ENCODE peak calls at places on chromosomes 11 and 22, in seven cellular contexts. One of them, this sample, is unnamed.

GRCh38 chr11:55726715-55727324 is 46.4 kb upstream of the OR5D13 start:
- DNase-seq in mammary epithelial cell: no peak
- DNase-seq in esophagus squamous epithelium: no peak
- DNase-seq in PC-3: peak
- DNase-seq in prostate gland: no peak
- DNase-seq in IMR-90: no peak
- DNase-seq in PC-9: no peak
- DNase-seq in this sample: no peak

GRCh38 chr11:3866206-3866605 is 10.7 kb downstream of the STIM1 start:
- DNase-seq in PC-3: no peak
- DNase-seq in PC-9: no peak
- DNase-seq in esophagus squamous epithelium: no peak
- DNase-seq in IMR-90: no peak
- DNase-seq in mammary epithelial cell: no peak
- DNase-seq in prostate gland: no peak
- DNase-seq in this sample: peak

GRCh38 chr11:82924522-82925224 is 23.1 kb downstream of the DDIAS start:
- DNase-seq in prostate gland: no peak
- DNase-seq in esophagus squamous epithelium: no peak
- DNase-seq in PC-9: no peak
- DNase-seq in mammary epithelial cell: no peak
- DNase-seq in IMR-90: no peak
- DNase-seq in PC-3: no peak
- DNase-seq in this sample: no peak

GRCh38 chr11:64152841-64153691 is 12.8 kb downstream of the MACROD1 start:
- DNase-seq in PC-9: no peak
- DNase-seq in IMR-90: peak
- DNase-seq in mammary epithelial cell: peak
- DNase-seq in esophagus squamous epithelium: no peak
- DNase-seq in prostate gland: peak
- DNase-seq in PC-3: peak
- DNase-seq in this sample: peak

GRCh38 chr22:46030241-46030880 is 53.4 kb upstream of the WNT7B start:
- DNase-seq in prostate gland: no peak
- DNase-seq in IMR-90: no peak
- DNase-seq in PC-3: no peak
- DNase-seq in mammary epithelial cell: no peak
- DNase-seq in PC-9: no peak
- DNase-seq in esophagus squamous epithelium: no peak
- DNase-seq in this sample: no peak

GRCh38 chr11:128448487-128448886 is 138.9 kb downstream of the ETS1 start:
- DNase-seq in PC-3: peak
- DNase-seq in IMR-90: peak
- DNase-seq in PC-9: peak
- DNase-seq in prostate gland: no peak
- DNase-seq in mammary epithelial cell: peak
- DNase-seq in esophagus squamous epithelium: no peak
- DNase-seq in this sample: peak

GRCh38 chr22:45298934-45299505 is 10.7 kb upstream of the FAM118A start:
- DNase-seq in PC-9: no peak
- DNase-seq in mammary epithelial cell: no peak
- DNase-seq in PC-3: no peak
- DNase-seq in prostate gland: no peak
- DNase-seq in esophagus squamous epithelium: no peak
- DNase-seq in IMR-90: peak
- DNase-seq in this sample: no peak

GRCh38 chr22:32661296-32661695 is 140.2 kb upstream of the TIMP3 start:
- DNase-seq in PC-3: no peak
- DNase-seq in prostate gland: no peak
- DNase-seq in esophagus squamous epithelium: no peak
- DNase-seq in PC-9: no peak
- DNase-seq in IMR-90: peak
- DNase-seq in mammary epithelial cell: peak
- DNase-seq in this sample: no peak

GRCh38 chr11:96942855-96943254 is 553.0 kb downstream of the JRKL start:
- DNase-seq in PC-9: no peak
- DNase-seq in mammary epithelial cell: no peak
- DNase-seq in PC-3: no peak
- DNase-seq in prostate gland: no peak
- DNase-seq in esophagus squamous epithelium: no peak
- DNase-seq in IMR-90: no peak
- DNase-seq in this sample: no peak

GRCh38 chr22:19291218-19291579 is 320 bp downstream of the CLTCL1 start:
- DNase-seq in PC-3: no peak
- DNase-seq in PC-9: no peak
- DNase-seq in esophagus squamous epithelium: no peak
- DNase-seq in IMR-90: no peak
- DNase-seq in prostate gland: peak
- DNase-seq in mammary epithelial cell: peak
- DNase-seq in this sample: no peak

GRCh38 chr11:8221025-8221723 is 42.5 kb downstream of the LMO1 start:
- DNase-seq in prostate gland: no peak
- DNase-seq in IMR-90: no peak
- DNase-seq in PC-9: no peak
- DNase-seq in mammary epithelial cell: no peak
- DNase-seq in PC-3: no peak
- DNase-seq in esophagus squamous epithelium: no peak
- DNase-seq in this sample: no peak

GRCh38 chr11:65424200-65425104 is 1.9 kb downstream of the NEAT1 start:
- DNase-seq in mammary epithelial cell: peak
- DNase-seq in PC-3: peak
- DNase-seq in esophagus squamous epithelium: no peak
- DNase-seq in IMR-90: peak
- DNase-seq in prostate gland: no peak
- DNase-seq in PC-9: peak
- DNase-seq in this sample: no peak

GRCh38 chr11:10476927-10477689 is 22.0 kb downstream of the AMPD3 start:
- DNase-seq in mammary epithelial cell: no peak
- DNase-seq in IMR-90: no peak
- DNase-seq in esophagus squamous epithelium: no peak
- DNase-seq in prostate gland: no peak
- DNase-seq in PC-9: no peak
- DNase-seq in PC-3: no peak
- DNase-seq in this sample: no peak

GRCh38 chr22:48953830-48954229 is 873.8 kb downstream of the BRD1 start:
- DNase-seq in IMR-90: no peak
- DNase-seq in mammary epithelial cell: no peak
- DNase-seq in PC-3: no peak
- DNase-seq in esophagus squamous epithelium: no peak
- DNase-seq in prostate gland: peak
- DNase-seq in PC-9: no peak
- DNase-seq in this sample: no peak

GRCh38 chr22:38203855-38204497 is 2.2 kb downstream of the MAFF start:
- DNase-seq in PC-9: no peak
- DNase-seq in IMR-90: peak
- DNase-seq in prostate gland: no peak
- DNase-seq in esophagus squamous epithelium: no peak
- DNase-seq in mammary epithelial cell: peak
- DNase-seq in PC-3: peak
- DNase-seq in this sample: no peak

GRCh38 chr22:46172522-46172921 is 22.2 kb downstream of the PPARA start:
- DNase-seq in mammary epithelial cell: no peak
- DNase-seq in PC-9: no peak
- DNase-seq in IMR-90: no peak
- DNase-seq in PC-3: no peak
- DNase-seq in esophagus squamous epithelium: no peak
- DNase-seq in prostate gland: no peak
- DNase-seq in this sample: no peak

GRCh38 chr22:43314611-43315010 is 28.6 kb downstream of the SCUBE1 start:
- DNase-seq in PC-3: no peak
- DNase-seq in prostate gland: no peak
- DNase-seq in esophagus squamous epithelium: no peak
- DNase-seq in IMR-90: no peak
- DNase-seq in mammary epithelial cell: no peak
- DNase-seq in PC-9: no peak
- DNase-seq in this sample: no peak
- H3K27ac ChIP-seq in PC-3: no peak
- H3K27ac ChIP-seq in prostate gland: no peak
- H3K27ac ChIP-seq in esophagus squamous epithelium: no peak
- H3K27ac ChIP-seq in IMR-90: no peak
- H3K27ac ChIP-seq in mammary epithelial cell: no peak
- H3K27ac ChIP-seq in PC-9: no peak
- H3K27ac ChIP-seq in this sample: no peak

DNA sequence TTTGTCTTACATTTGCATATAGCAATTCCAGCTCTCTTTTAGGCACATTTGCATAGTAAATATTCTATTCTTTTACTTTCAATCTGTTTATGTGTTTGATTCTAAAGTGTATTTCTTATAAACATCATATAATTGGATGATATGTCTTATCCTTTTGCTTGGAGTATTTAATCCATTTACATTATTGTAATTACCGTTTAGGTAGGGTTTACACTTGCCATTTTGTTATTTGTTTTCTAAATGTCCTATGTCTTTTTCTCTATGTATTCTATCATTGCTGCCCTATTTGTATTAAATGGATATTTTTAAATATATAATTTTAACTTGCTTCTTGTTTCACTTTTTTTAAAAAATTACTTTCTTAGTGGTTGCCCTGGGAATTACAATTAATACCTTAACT is 22.8 kb upstream of the ACCSL start:
- DNase-seq in PC-9: no peak
- DNase-seq in esophagus squamous epithelium: no peak
- DNase-seq in IMR-90: no peak
- DNase-seq in mammary epithelial cell: no peak
- DNase-seq in prostate gland: no peak
- DNase-seq in PC-3: no peak
- DNase-seq in this sample: no peak
- H3K27ac ChIP-seq in PC-9: no peak
- H3K27ac ChIP-seq in esophagus squamous epithelium: no peak
- H3K27ac ChIP-seq in IMR-90: no peak
- H3K27ac ChIP-seq in mammary epithelial cell: no peak
- H3K27ac ChIP-seq in prostate gland: no peak
- H3K27ac ChIP-seq in PC-3: no peak
- H3K27ac ChIP-seq in this sample: no peak

GRCh38 chr22:27773236-27773550 is 28.4 kb downstream of the MN1 start:
- DNase-seq in IMR-90: no peak
- DNase-seq in PC-9: no peak
- DNase-seq in prostate gland: no peak
- DNase-seq in PC-3: no peak
- DNase-seq in esophagus squamous epithelium: no peak
- DNase-seq in mammary epithelial cell: no peak
- DNase-seq in this sample: no peak

GRCh38 chr22:27771637-27772369 is 29.8 kb downstream of the MN1 start:
- DNase-seq in prostate gland: no peak
- DNase-seq in mammary epithelial cell: no peak
- DNase-seq in IMR-90: no peak
- DNase-seq in esophagus squamous epithelium: no peak
- DNase-seq in PC-9: no peak
- DNase-seq in PC-3: no peak
- DNase-seq in this sample: no peak

GRCh38 chr22:27774200-27774599 is 27.4 kb downstream of the MN1 start:
- DNase-seq in PC-9: no peak
- DNase-seq in IMR-90: no peak
- DNase-seq in mammary epithelial cell: no peak
- DNase-seq in esophagus squamous epithelium: no peak
- DNase-seq in PC-3: no peak
- DNase-seq in prostate gland: no peak
- DNase-seq in this sample: no peak

GRCh38 chr22:27775087-27775697 is 26.4 kb downstream of the MN1 start:
- DNase-seq in esophagus squamous epithelium: no peak
- DNase-seq in PC-3: no peak
- DNase-seq in mammary epithelial cell: no peak
- DNase-seq in IMR-90: peak
- DNase-seq in prostate gland: no peak
- DNase-seq in PC-9: no peak
- DNase-seq in this sample: no peak

DNA sequence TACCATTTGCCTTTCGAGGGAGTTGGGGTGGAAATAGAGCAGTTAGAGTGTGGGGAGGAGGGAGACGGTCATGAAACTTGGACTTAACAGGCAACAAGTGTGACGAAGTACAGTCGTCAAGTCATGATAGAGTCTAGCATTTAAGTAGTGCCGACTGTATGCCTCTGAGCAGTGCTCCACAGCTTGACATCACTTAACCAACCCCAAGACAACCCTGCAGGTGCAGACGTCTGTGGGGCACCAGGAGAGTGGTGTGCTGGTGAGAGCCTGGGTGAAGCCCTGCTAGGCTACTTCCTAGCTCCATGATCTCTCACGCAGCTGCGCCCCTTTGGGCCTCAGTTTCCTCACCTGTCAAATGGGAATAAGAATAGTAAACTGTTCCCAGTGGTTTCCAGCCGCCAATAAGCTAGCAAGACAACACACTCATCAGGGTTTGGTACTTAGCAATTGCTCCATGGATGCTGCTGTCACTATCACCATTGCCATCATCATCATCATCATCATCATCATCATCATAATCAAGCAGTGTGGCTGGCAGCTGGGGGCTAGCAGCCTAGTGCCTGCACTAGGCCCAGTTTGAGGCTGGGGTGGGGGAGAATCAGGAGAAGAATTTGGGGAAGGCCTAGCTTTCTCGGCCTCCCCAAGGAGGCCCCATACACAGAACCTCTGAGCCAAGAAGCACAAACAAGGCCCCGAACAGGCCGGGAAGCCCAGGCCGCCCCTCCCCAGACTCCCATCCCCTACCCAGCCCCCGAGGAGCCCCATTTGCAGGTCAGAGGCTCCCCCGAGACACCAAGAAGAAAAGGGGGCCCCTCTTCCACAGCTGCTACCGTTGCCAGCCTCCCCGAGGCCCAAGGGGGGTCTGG is 29.0 kb downstream of the MN1 start:
- DNase-seq in IMR-90: no peak
- DNase-seq in PC-3: no peak
- DNase-seq in mammary epithelial cell: no peak
- DNase-seq in prostate gland: no peak
- DNase-seq in PC-9: no peak
- DNase-seq in esophagus squamous epithelium: no peak
- DNase-seq in this sample: no peak
- H3K27ac ChIP-seq in IMR-90: no peak
- H3K27ac ChIP-seq in PC-3: no peak
- H3K27ac ChIP-seq in mammary epithelial cell: no peak
- H3K27ac ChIP-seq in prostate gland: no peak
- H3K27ac ChIP-seq in PC-9: no peak
- H3K27ac ChIP-seq in esophagus squamous epithelium: peak
- H3K27ac ChIP-seq in this sample: no peak

GRCh38 chr11:6245536-6245935 is 6.6 kb downstream of the CNGA4 start:
- DNase-seq in IMR-90: no peak
- DNase-seq in PC-9: no peak
- DNase-seq in esophagus squamous epithelium: no peak
- DNase-seq in mammary epithelial cell: peak
- DNase-seq in PC-3: no peak
- DNase-seq in prostate gland: no peak
- DNase-seq in this sample: no peak
- H3K27ac ChIP-seq in IMR-90: no peak
- H3K27ac ChIP-seq in PC-9: no peak
- H3K27ac ChIP-seq in esophagus squamous epithelium: no peak
- H3K27ac ChIP-seq in mammary epithelial cell: no peak
- H3K27ac ChIP-seq in PC-3: no peak
- H3K27ac ChIP-seq in prostate gland: no peak
- H3K27ac ChIP-seq in this sample: no peak

DNA sequence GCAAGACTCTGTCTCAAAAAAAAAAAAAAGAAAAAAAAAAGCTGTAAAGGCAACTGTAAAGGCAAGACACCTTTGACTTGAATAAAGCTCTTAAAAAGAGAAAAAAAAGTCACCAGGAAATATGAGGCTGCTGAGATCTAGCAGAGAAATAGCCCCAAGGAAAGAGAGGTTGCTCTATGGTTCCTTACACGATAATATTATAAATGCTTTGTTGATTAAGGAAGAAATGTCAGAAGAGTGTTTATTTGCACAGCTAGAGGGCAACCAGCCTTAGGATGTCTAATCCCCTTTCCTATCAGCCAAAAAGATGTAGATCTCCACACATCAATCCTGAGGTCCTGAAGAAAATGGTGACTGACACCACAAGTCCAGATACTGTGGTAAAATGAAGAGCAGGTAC is 32.0 kb downstream of the RBFOX2 start:
- DNase-seq in prostate gland: no peak
- DNase-seq in PC-9: no peak
- DNase-seq in esophagus squamous epithelium: no peak
- DNase-seq in PC-3: no peak
- DNase-seq in mammary epithelial cell: no peak
- DNase-seq in IMR-90: no peak
- DNase-seq in this sample: no peak
- H3K27ac ChIP-seq in prostate gland: no peak
- H3K27ac ChIP-seq in PC-9: peak
- H3K27ac ChIP-seq in esophagus squamous epithelium: peak
- H3K27ac ChIP-seq in PC-3: no peak
- H3K27ac ChIP-seq in mammary epithelial cell: no peak
- H3K27ac ChIP-seq in IMR-90: peak
- H3K27ac ChIP-seq in this sample: peak

This sample was measured in small intestine.